ENCODE peak calls at places on chromosome 1, in seven cellular contexts. One of them, this sample, is unnamed.

GRCh38 chr1:47578862-47579419 is 141.1 kb downstream of the FOXD2 start:
- DNase-seq in breast epithelium: peak
- DNase-seq in A549: no peak
- DNase-seq in NCI-H524: no peak
- DNase-seq in aorta: no peak
- DNase-seq in naive thymus-derived CD8-positive, alpha-beta T cell: no peak
- DNase-seq in AML-193: no peak
- DNase-seq in this sample: no peak

GRCh38 chr1:107529511-107530149 is 388.8 kb downstream of the NTNG1 start:
- DNase-seq in breast epithelium: no peak
- DNase-seq in NCI-H524: peak
- DNase-seq in AML-193: peak
- DNase-seq in naive thymus-derived CD8-positive, alpha-beta T cell: no peak
- DNase-seq in aorta: no peak
- DNase-seq in A549: peak
- DNase-seq in this sample: peak

GRCh38 chr1:205298191-205298994 is 23.2 kb downstream of the NUAK2 start:
- DNase-seq in AML-193: no peak
- DNase-seq in naive thymus-derived CD8-positive, alpha-beta T cell: no peak
- DNase-seq in A549: peak
- DNase-seq in aorta: no peak
- DNase-seq in NCI-H524: peak
- DNase-seq in breast epithelium: no peak
- DNase-seq in this sample: no peak

GRCh38 chr1:79259390-79260336 is 253.1 kb upstream of the ADGRL4 start:
- DNase-seq in AML-193: peak
- DNase-seq in breast epithelium: no peak
- DNase-seq in naive thymus-derived CD8-positive, alpha-beta T cell: no peak
- DNase-seq in A549: peak
- DNase-seq in NCI-H524: peak
- DNase-seq in aorta: no peak
- DNase-seq in this sample: no peak

GRCh38 chr1:28256197-28256827 is 3.0 kb upstream of the SESN2 start:
- DNase-seq in AML-193: no peak
- DNase-seq in breast epithelium: no peak
- DNase-seq in naive thymus-derived CD8-positive, alpha-beta T cell: no peak
- DNase-seq in A549: no peak
- DNase-seq in aorta: no peak
- DNase-seq in NCI-H524: no peak
- DNase-seq in this sample: no peak

GRCh38 chr1:205261946-205262668 is 34.4 kb downstream of the TMCC2 start:
- DNase-seq in breast epithelium: no peak
- DNase-seq in naive thymus-derived CD8-positive, alpha-beta T cell: no peak
- DNase-seq in A549: no peak
- DNase-seq in aorta: no peak
- DNase-seq in AML-193: no peak
- DNase-seq in NCI-H524: no peak
- DNase-seq in this sample: no peak

GRCh38 chr1:216389774-216390173 is 33.5 kb downstream of the USH2A start:
- DNase-seq in AML-193: no peak
- DNase-seq in naive thymus-derived CD8-positive, alpha-beta T cell: no peak
- DNase-seq in NCI-H524: no peak
- DNase-seq in aorta: no peak
- DNase-seq in A549: no peak
- DNase-seq in breast epithelium: no peak
- DNase-seq in this sample: no peak

GRCh38 chr1:235108876-235109275 is 19.8 kb downstream of the TOMM20 start:
- DNase-seq in A549: no peak
- DNase-seq in breast epithelium: no peak
- DNase-seq in naive thymus-derived CD8-positive, alpha-beta T cell: no peak
- DNase-seq in AML-193: no peak
- DNase-seq in aorta: no peak
- DNase-seq in NCI-H524: no peak
- DNase-seq in this sample: no peak

GRCh38 chr1:171784779-171785178 is 3.3 kb downstream of the METTL13 start:
- DNase-seq in naive thymus-derived CD8-positive, alpha-beta T cell: no peak
- DNase-seq in NCI-H524: no peak
- DNase-seq in A549: no peak
- DNase-seq in breast epithelium: no peak
- DNase-seq in aorta: no peak
- DNase-seq in AML-193: no peak
- DNase-seq in this sample: no peak